ENCODE peak calls at places on chromosomes 5 and 9, in nine cellular contexts. C is GM23248; V is mammary epithelial cell; Z is CD4-positive, alpha-beta memory T cell; G is psoas muscle; N is right cardiac atrium; Y is tibial nerve; L is vagina; K is pancreas. P is an unnamed sample. For H3K4me1, the result is how much of the 10 kb centered on the place peaks cover.

GRCh38 chr9:37968228-37968672 is 64.3 kb upstream of the SLC25A51 start:
- DNase-seq in C (peak), V (peak), Z (no peak), G (peak), N (no peak), Y (no peak), L (no peak), K (no peak), P (no peak)

GRCh38 chr5:102554728-102555127 is 55.9 kb upstream of the SLCO6A1 start:
- DNase-seq in C (no peak), V (no peak), Z (no peak), G (no peak), N (no peak), Y (peak), L (no peak), K (no peak), P (no peak)

GRCh38 chr5:149760700-149761187 is 30.6 kb downstream of the PPARGC1B start:
- DNase-seq in C (no peak), V (no peak), Z (no peak), G (no peak), N (no peak), Y (no peak), L (no peak), K (no peak), P (peak)

GRCh38 chr5:74621492-74621891 is 19.0 kb downstream of the ENC1 start:
- DNase-seq in C (no peak), V (no peak), Z (no peak), G (no peak), N (no peak), Y (no peak), L (no peak), K (no peak), P (no peak)

GRCh38 chr9:124000784-124001444 is 10.7 kb upstream of the LHX2 start:
- DNase-seq in C (no peak), V (no peak), Z (no peak), G (no peak), N (no peak), Y (no peak), L (no peak), K (no peak), P (peak)

GRCh38 chr9:122015165-122015821 is 77.8 kb downstream of the TTLL11 start:
- DNase-seq in C (no peak), V (no peak), Z (no peak), G (peak), N (no peak), Y (no peak), L (no peak), K (no peak), P (no peak)

GRCh38 chr5:10332301-10332700 is 21.2 kb upstream of the MARCHF6 start:
- DNase-seq in C (no peak), V (no peak), Z (no peak), G (no peak), N (no peak), Y (no peak), L (no peak), K (no peak), P (no peak)

GRCh38 chr5:34656700-34657549 is 797 bp downstream of the RAI14 start:
- DNase-seq in C (peak), V (peak), Z (peak), G (peak), N (peak), Y (no peak), L (no peak), K (peak), P (peak)

GRCh38 chr9:133799106-133799505 is 61.0 kb upstream of the SARDH start:
- DNase-seq in C (no peak), V (no peak), Z (no peak), G (no peak), N (no peak), Y (no peak), L (no peak), K (no peak), P (no peak)

GRCh38 chr9:21993893-21994525 is at the start of gene CDKN2A:
- DNase-seq in C (peak), V (peak), Z (peak), G (no peak), N (no peak), Y (no peak), L (no peak), K (no peak), P (peak)

GRCh38 chr5:89260254-89260653 is 377.3 kb upstream of the MEF2C start:
- DNase-seq in C (peak), V (no peak), Z (no peak), G (no peak), N (no peak), Y (no peak), L (no peak), K (no peak), P (no peak)

DNA sequence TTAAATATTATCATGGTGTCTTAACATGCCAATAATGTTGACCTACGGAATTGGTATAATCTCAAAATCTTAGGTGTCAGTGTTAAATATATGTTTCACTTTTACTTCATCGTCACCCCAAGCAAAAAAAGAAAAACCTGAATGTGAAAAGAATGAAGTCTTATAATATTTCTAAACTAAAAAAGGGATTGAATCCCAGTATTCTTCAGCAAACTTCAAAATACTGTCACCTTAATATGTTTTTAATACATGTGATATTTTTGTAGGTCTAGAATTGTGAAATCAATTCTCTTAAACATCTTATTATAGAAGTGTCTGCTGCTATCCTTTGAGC is 14.1 kb downstream of the UBE2D2 start:
- DNase-seq in C (no peak), V (no peak), Z (no peak), G (no peak), N (no peak), Y (no peak), L (no peak), K (no peak), P (no peak)
- H3K4me1 ChIP-seq in C (under half), V (under half), Z (half or more), G (half or more), N (under half), Y (half or more), L (half or more), K (under half), P (under half)

GRCh38 chr5:141095263-141095641 is 837 bp downstream of the PCDHB2 start:
- DNase-seq in C (peak), V (no peak), Z (no peak), G (no peak), N (no peak), Y (no peak), L (no peak), K (no peak), P (no peak)
- H3K4me3 ChIP-seq in C (peak), V (peak), Z (no peak), G (peak), N (peak), Y (peak), L (peak), K (peak), P (no peak)

GRCh38 chr9:97501177-97501971 is at the start of gene TMOD1:
- DNase-seq in C (peak), V (peak), Z (no peak), G (peak), N (peak), Y (peak), L (no peak), K (peak), P (peak)

GRCh38 chr9:97500765-97501176 is 695 bp upstream of the TMOD1 start:
- DNase-seq in C (no peak), V (no peak), Z (no peak), G (no peak), N (no peak), Y (no peak), L (no peak), K (no peak), P (no peak)

GRCh38 chr9:97502984-97503861 is 1.8 kb downstream of the TMOD1 start:
- DNase-seq in C (no peak), V (no peak), Z (no peak), G (no peak), N (peak), Y (no peak), L (no peak), K (no peak), P (no peak)

GRCh38 chr9:97502222-97502983 is 937 bp downstream of the TMOD1 start:
- DNase-seq in C (no peak), V (no peak), Z (no peak), G (peak), N (peak), Y (no peak), L (no peak), K (peak), P (peak)

DNA sequence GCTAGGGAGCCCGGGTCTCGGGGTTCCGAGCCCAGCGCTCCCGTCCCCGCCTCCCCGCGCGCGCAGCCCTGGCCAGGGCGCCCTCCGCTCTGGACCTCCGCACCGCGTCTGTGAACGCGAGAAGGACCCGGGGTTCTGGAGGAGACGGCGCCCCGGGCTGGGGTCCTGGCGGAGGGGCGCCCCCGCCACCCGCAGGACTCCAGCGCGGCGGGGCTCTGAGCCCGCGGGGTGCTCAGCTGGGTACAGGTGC is 431 bp downstream of the TMOD1 start:
- DNase-seq in C (no peak), V (no peak), Z (no peak), G (no peak), N (no peak), Y (no peak), L (no peak), K (no peak), P (no peak)
- H3K4me1 ChIP-seq in C (under half), V (under half), Z (under half), G (under half), N (under half), Y (half or more), L (under half), K (under half), P (under half)

GRCh38 chr9:137777761-137778160 is 99.8 kb upstream of the CACNA1B start:
- DNase-seq in C (no peak), V (no peak), Z (no peak), G (no peak), N (no peak), Y (no peak), L (no peak), K (no peak), P (no peak)

GRCh38 chr9:137776306-137776995 is 101.1 kb upstream of the CACNA1B start:
- DNase-seq in C (no peak), V (no peak), Z (no peak), G (no peak), N (no peak), Y (no peak), L (no peak), K (no peak), P (no peak)

GRCh38 chr9:137771580-137771979 is 106.0 kb upstream of the CACNA1B start:
- DNase-seq in C (no peak), V (no peak), Z (no peak), G (no peak), N (no peak), Y (no peak), L (no peak), K (no peak), P (no peak)

GRCh38 chr9:137772281-137772873 is 105.2 kb upstream of the CACNA1B start:
- DNase-seq in C (peak), V (no peak), Z (no peak), G (no peak), N (no peak), Y (no peak), L (no peak), K (no peak), P (peak)

GRCh38 chr9:137774775-137775386 is 102.7 kb upstream of the CACNA1B start:
- DNase-seq in C (no peak), V (no peak), Z (no peak), G (no peak), N (no peak), Y (no peak), L (no peak), K (no peak), P (no peak)
- H3K4me3 ChIP-seq in C (no peak), V (no peak), Z (no peak), G (no peak), N (no peak), Y (no peak), L (no peak), K (no peak), P (no peak)

GRCh38 chr9:34451135-34451534 is 7.2 kb downstream of the FAM219A start:
- DNase-seq in C (no peak), V (no peak), Z (no peak), G (no peak), N (no peak), Y (no peak), L (no peak), K (no peak), P (no peak)
- H3K4me1 ChIP-seq in C (under half), V (under half), Z (under half), G (half or more), N (under half), Y (under half), L (under half), K (under half), P (under half)

GRCh38 chr5:174725991-174726601 is 1.7 kb downstream of the MSX2 start:
- DNase-seq in C (no peak), V (no peak), Z (no peak), G (no peak), N (no peak), Y (no peak), L (no peak), K (no peak), P (peak)
- H3K4me3 ChIP-seq in C (no peak), V (no peak), Z (no peak), G (peak), N (peak), Y (no peak), L (peak), K (no peak), P (peak)

GRCh38 chr5:1111727-1112289 is at the start of gene SLC12A7:
- DNase-seq in C (peak), V (peak), Z (peak), G (peak), N (peak), Y (peak), L (no peak), K (peak), P (peak)

GRCh38 chr5:1110260-1110929 is 1.5 kb downstream of the SLC12A7 start:
- DNase-seq in C (no peak), V (no peak), Z (no peak), G (no peak), N (no peak), Y (no peak), L (no peak), K (no peak), P (peak)

GRCh38 chr5:1112596-1113331 is 901 bp upstream of the SLC12A7 start:
- DNase-seq in C (no peak), V (peak), Z (no peak), G (no peak), N (no peak), Y (no peak), L (no peak), K (peak), P (no peak)

GRCh38 chr5:1109542-1110259 is 2.2 kb downstream of the SLC12A7 start:
- DNase-seq in C (no peak), V (no peak), Z (no peak), G (no peak), N (no peak), Y (no peak), L (no peak), K (no peak), P (no peak)

DNA sequence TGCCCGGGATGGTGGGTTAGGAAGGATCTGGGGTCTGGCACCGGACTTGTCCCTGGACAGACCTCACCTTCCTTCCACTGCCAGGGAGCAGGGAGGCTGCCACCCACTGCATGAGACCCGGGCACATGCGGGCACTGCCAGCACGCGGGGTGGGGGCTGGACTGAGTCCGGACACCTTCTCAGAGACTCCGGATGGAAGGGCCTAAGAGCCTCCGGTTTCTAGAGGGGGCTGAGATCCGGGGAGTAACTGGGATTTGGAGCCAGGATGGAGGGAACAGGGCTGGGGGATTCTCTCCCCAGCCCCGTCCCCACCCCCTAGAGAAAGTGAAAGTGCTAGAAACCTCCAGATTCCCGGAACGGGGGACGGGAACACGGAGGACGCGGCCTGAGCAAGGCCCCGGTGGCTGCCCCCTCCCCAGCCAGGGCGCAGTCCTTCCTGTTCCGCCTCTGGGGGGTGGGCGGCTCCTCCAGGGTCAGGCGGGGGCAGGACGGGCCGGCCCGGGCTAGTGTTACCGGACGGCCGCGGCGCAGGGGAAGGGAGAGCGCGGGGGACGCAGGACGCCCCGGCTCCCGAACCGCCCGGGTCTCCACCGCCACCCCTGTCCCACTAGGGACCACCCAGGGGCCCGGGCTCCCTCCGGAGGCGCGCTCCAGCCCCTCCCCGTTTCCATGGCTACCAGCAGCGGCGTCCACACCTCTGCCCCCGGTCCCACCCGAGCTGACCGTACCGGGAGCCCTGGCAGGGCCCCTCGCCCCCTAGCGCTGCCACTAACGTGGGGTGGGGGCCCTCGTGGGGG is 735 bp downstream of the SLC12A7 start:
- DNase-seq in C (peak), V (no peak), Z (no peak), G (peak), N (peak), Y (no peak), L (no peak), K (peak), P (peak)
- H3K4me1 ChIP-seq in C (under half), V (under half), Z (under half), G (under half), N (under half), Y (under half), L (under half), K (under half), P (under half)

P was measured in HAP-1.